ENCODE peak calls at places on chromosomes 13 and 19, in four cellular contexts. I, B, G and Q are unnamed samples.

GRCh38 chr13:32530841-32531253 is 7.7 kb downstream of the N4BP2L2 start:
- DNase-seq in I (no peak), B (no peak), G (no peak), Q (no peak)

GRCh38 chr19:294819-295686 is 3.9 kb upstream of the PLPP2 start:
- DNase-seq in I (no peak), B (no peak), G (peak), Q (peak)

GRCh38 chr19:4539697-4540581 is at the start of gene LRG1:
- DNase-seq in I (peak), B (no peak), G (peak), Q (no peak)

GRCh38 chr13:39036212-39036611 is 1.7 kb downstream of the PROSER1 start:
- DNase-seq in I (peak), B (no peak), G (no peak), Q (no peak)

GRCh38 chr19:41701401-41702075 is 6.9 kb upstream of the CEACAM5 start:
- DNase-seq in I (no peak), B (no peak), G (peak), Q (peak)

GRCh38 chr13:51066091-51066831 is 44.8 kb downstream of the C13orf42 start:
- DNase-seq in I (no peak), B (no peak), G (no peak), Q (no peak)

GRCh38 chr13:44364601-44365000 is 9.0 kb upstream of the SERP2 start:
- DNase-seq in I (peak), B (no peak), G (no peak), Q (no peak)

GRCh38 chr13:81442904-81443303 is 1102.0 kb upstream of the SPRY2 start:
- DNase-seq in I (no peak), B (no peak), G (no peak), Q (no peak)

GRCh38 chr19:1457031-1457739 is 7.3 kb downstream of the APC2 start:
- DNase-seq in I (no peak), B (no peak), G (no peak), Q (peak)

GRCh38 chr13:48311223-48311622 is 7.7 kb downstream of the RB1 start:
- DNase-seq in I (no peak), B (no peak), G (no peak), Q (no peak)

GRCh38 chr19:45973564-45974338 is at the start of gene NOVA2:
- DNase-seq in I (no peak), B (peak), G (peak), Q (peak)

GRCh38 chr19:49691243-49692101 is 556 bp downstream of the CPT1C start:
- DNase-seq in I (no peak), B (no peak), G (no peak), Q (peak)

GRCh38 chr13:29607465-29607864 is 12.0 kb upstream of the SLC7A1 start:
- DNase-seq in I (no peak), B (no peak), G (no peak), Q (no peak)

GRCh38 chr13:79631260-79631659 is 150.3 kb downstream of the NDFIP2 start:
- DNase-seq in I (no peak), B (no peak), G (no peak), Q (no peak)

GRCh38 chr13:21365574-21365973 is 93.5 kb downstream of the ZDHHC20 start:
- DNase-seq in I (no peak), B (no peak), G (no peak), Q (no peak)

DNA sequence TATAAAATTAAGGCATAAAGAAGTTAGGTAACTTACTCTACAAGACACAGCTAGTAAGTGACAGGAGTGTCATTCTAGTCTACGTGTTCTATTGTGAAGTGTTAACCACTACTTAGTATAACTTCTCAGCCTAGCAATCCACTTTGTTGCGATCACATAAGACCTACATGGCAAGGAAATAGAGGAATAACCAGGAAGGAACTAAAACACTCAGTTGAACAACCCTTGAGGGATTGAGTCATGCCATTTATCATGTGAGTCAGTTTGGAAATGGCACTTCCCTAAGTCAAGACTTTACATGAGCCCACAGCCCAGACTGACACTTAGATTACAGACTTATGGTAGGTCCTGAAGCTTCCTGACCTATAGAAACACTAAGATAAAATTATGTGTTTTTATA is 279.5 kb upstream of the PCDH20 start:
- DNase-seq in I (no peak), B (no peak), G (no peak), Q (no peak)
- TF ChIP-seq MAX in I (no peak), B (no peak), G (no peak), Q (no peak)

DNA sequence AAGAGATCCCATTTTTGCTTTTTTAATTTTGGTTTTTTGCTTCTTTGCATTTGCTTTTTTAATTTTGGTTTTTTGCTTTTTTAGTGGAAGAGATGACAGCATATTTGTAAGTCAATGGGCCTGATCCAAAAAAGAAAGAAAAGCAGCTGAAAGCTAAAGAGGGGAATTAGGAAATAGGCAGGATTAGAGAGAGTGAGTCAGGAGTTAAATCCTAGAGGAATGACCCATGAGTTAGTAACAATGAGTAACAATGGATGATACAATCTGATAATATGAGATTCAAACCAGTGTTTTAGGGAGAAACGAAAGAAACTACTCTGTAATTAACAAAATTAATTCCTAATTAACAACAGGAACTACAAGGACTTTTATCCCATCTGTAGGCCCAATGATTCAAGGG is 111.2 kb upstream of the SGCG start:
- DNase-seq in I (no peak), B (no peak), G (no peak), Q (no peak)
- TF ChIP-seq ATF3 in I (no peak), B (no peak), G (no peak), Q (no peak)

GRCh38 chr19:13995017-13995728 is 10.9 kb downstream of the RFX1 start:
- DNase-seq in I (no peak), B (no peak), G (no peak), Q (no peak)
- TF ChIP-seq JUN in I (no peak), B (no peak), G (no peak), Q (no peak)

DNA sequence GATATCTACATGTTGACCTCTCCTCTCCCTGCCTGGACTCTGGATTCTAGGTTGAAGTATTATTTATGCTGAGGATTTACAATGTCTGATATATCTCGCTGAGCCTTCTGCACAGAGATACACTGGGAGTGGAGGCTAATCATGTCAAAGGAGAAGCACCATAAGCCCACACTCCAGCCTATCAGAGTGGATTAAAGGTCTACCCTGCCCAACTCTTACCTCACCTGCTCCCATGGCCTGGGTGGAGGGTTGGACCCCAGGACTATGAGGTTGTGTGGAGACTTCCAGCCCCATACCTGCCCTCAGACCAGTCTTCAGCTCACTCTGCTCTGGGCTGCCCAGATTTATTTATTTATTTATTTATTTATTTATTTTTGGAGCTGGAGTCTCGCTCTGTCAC is 15.4 kb downstream of the OR10H4 start:
- DNase-seq in I (no peak), B (no peak), G (no peak), Q (no peak)
- TF ChIP-seq MAX in I (no peak), B (no peak), G (no peak), Q (no peak)

GRCh38 chr19:43524922-43525835 is 1.8 kb downstream of the ETHE1 start:
- DNase-seq in I (peak), B (no peak), G (peak), Q (peak)
- TF ChIP-seq ATF3 in I (peak), B (no peak), G (no peak), Q (no peak)

GRCh38 chr13:99320693-99321481 is 13.7 kb upstream of the GPR183 start:
- DNase-seq in I (no peak), B (no peak), G (no peak), Q (no peak)
- TF ChIP-seq JUN in I (no peak), B (no peak), G (no peak), Q (no peak)